ENCODE peak calls at places on chromosomes 7 and 10, in eight cellular contexts. K is Caco-2; A is stimulated activated CD4-positive, alpha-beta T cell treated with anti-CD3 and anti-CD28 coated beads, Interleukin-2, amount 100 ng/mL, for 24 hours; R is epithelial cell of esophagus; B is AG08396; L is WTC11; E is KBM-7; T is choroid plexus epithelial cell. Q is an unnamed sample.

GRCh38 chr7:111540199-111540815 is 22.0 kb downstream of the IMMP2L start:
- DNase-seq in K (no peak), A (no peak), R (no peak), B (no peak), L (no peak), E (no peak), T (no peak), Q (no peak)

GRCh38 chr7:142478479-142479220 is 220.8 kb upstream of the PRSS58 start:
- DNase-seq in K (peak), A (peak), R (peak), B (peak), L (peak), E (peak), T (peak), Q (peak)

GRCh38 chr7:73828107-73828803 is 2.5 kb upstream of the CLDN4 start:
- DNase-seq in K (peak), A (no peak), R (peak), B (peak), L (no peak), E (peak), T (peak), Q (no peak)

GRCh38 chr7:152341914-152342236 is 93.9 kb downstream of the KMT2C start:
- DNase-seq in K (no peak), A (no peak), R (no peak), B (no peak), L (no peak), E (no peak), T (no peak), Q (no peak)

GRCh38 chr7:2709553-2710165 is 21.7 kb downstream of the AMZ1 start:
- DNase-seq in K (no peak), A (peak), R (peak), B (peak), L (peak), E (peak), T (peak), Q (peak)

GRCh38 chr10:75773813-75774547 is 342.6 kb downstream of the LRMDA start:
- DNase-seq in K (no peak), A (no peak), R (peak), B (no peak), L (no peak), E (no peak), T (no peak), Q (no peak)

GRCh38 chr10:32971536-32972091 is 13.6 kb upstream of the ITGB1 start:
- DNase-seq in K (peak), A (no peak), R (no peak), B (no peak), L (no peak), E (no peak), T (no peak), Q (peak)

GRCh38 chr7:126411032-126411820 is 841.5 kb downstream of the GRM8 start:
- DNase-seq in K (no peak), A (no peak), R (no peak), B (no peak), L (no peak), E (no peak), T (peak), Q (peak)

GRCh38 chr7:112449353-112449752 is 907 bp upstream of the IFRD1 start:
- DNase-seq in K (no peak), A (peak), R (peak), B (no peak), L (no peak), E (no peak), T (peak), Q (peak)

GRCh38 chr10:34696423-34696822 is 118.7 kb downstream of the PARD3 start:
- DNase-seq in K (no peak), A (no peak), R (peak), B (peak), L (no peak), E (no peak), T (peak), Q (no peak)

GRCh38 chr10:101225846-101226361 is 3.4 kb downstream of the LBX1 start:
- DNase-seq in K (no peak), A (peak), R (no peak), B (no peak), L (no peak), E (no peak), T (no peak), Q (no peak)

GRCh38 chr10:63883861-63884260 is 362.7 kb downstream of the REEP3 start:
- DNase-seq in K (no peak), A (no peak), R (no peak), B (no peak), L (no peak), E (no peak), T (no peak), Q (no peak)

GRCh38 chr7:33832326-33832725 is 73.0 kb upstream of the BMPER start:
- DNase-seq in K (no peak), A (no peak), R (no peak), B (no peak), L (no peak), E (no peak), T (no peak), Q (no peak)

GRCh38 chr7:26853788-26854393 is 10.5 kb downstream of the SKAP2 start:
- DNase-seq in K (no peak), A (no peak), R (peak), B (peak), L (no peak), E (peak), T (peak), Q (peak)

GRCh38 chr10:104018471-104018870 is 51.5 kb downstream of the SLK start:
- DNase-seq in K (no peak), A (no peak), R (no peak), B (no peak), L (no peak), E (no peak), T (no peak), Q (no peak)

GRCh38 chr7:7732566-7733290 is 14.3 kb upstream of the RPA3 start:
- DNase-seq in K (no peak), A (no peak), R (no peak), B (peak), L (no peak), E (no peak), T (peak), Q (no peak)

GRCh38 chr10:44477021-44477420 is 92.1 kb upstream of the CXCL12 start:
- DNase-seq in K (no peak), A (no peak), R (no peak), B (peak), L (no peak), E (no peak), T (peak), Q (no peak)

GRCh38 chr7:101177644-101178043 is 2.4 kb downstream of the NAT16 start:
- DNase-seq in K (no peak), A (no peak), R (no peak), B (no peak), L (no peak), E (no peak), T (no peak), Q (no peak)

GRCh38 chr7:28432105-28432504 is 19.8 kb downstream of the CREB5 start:
- DNase-seq in K (no peak), A (no peak), R (no peak), B (no peak), L (no peak), E (no peak), T (no peak), Q (no peak)

GRCh38 chr10:68047554-68048327 is 27.3 kb downstream of the HERC4 start:
- DNase-seq in K (no peak), A (no peak), R (no peak), B (no peak), L (no peak), E (no peak), T (peak), Q (no peak)

GRCh38 chr10:60286436-60287023 is 103.1 kb downstream of the ANK3 start:
- DNase-seq in K (no peak), A (no peak), R (no peak), B (no peak), L (no peak), E (no peak), T (no peak), Q (no peak)

GRCh38 chr7:139330333-139331030 is 10.7 kb upstream of the FMC1 start:
- DNase-seq in K (no peak), A (no peak), R (no peak), B (no peak), L (no peak), E (no peak), T (no peak), Q (no peak)

GRCh38 chr10:113982745-113983144 is 60.9 kb upstream of the ADRB1 start:
- DNase-seq in K (peak), A (no peak), R (peak), B (no peak), L (no peak), E (no peak), T (no peak), Q (peak)

GRCh38 chr7:133491846-133492652 is 239.2 kb downstream of the EXOC4 start:
- DNase-seq in K (no peak), A (no peak), R (peak), B (no peak), L (no peak), E (peak), T (peak), Q (no peak)

GRCh38 chr7:22853674-22854157 is 31.1 kb upstream of the TOMM7 start:
- DNase-seq in K (no peak), A (no peak), R (peak), B (no peak), L (peak), E (peak), T (no peak), Q (no peak)

GRCh38 chr10:58143944-58144343 is 123.8 kb downstream of the IPMK start:
- DNase-seq in K (no peak), A (no peak), R (peak), B (no peak), L (no peak), E (no peak), T (no peak), Q (no peak)

GRCh38 chr10:66931340-66931948 is 5.6 kb downstream of the LRRTM3 start:
- DNase-seq in K (no peak), A (no peak), R (peak), B (peak), L (no peak), E (peak), T (peak), Q (peak)

GRCh38 chr7:155532792-155533119 is 13.6 kb downstream of the CNPY1 start:
- DNase-seq in K (peak), A (no peak), R (no peak), B (no peak), L (no peak), E (no peak), T (no peak), Q (no peak)

GRCh38 chr7:92766461-92767003 is 69.8 kb downstream of the CDK6 start:
- DNase-seq in K (no peak), A (no peak), R (peak), B (no peak), L (no peak), E (no peak), T (peak), Q (no peak)

GRCh38 chr7:81430150-81430549 is 339.7 kb downstream of the HGF start:
- DNase-seq in K (no peak), A (no peak), R (peak), B (no peak), L (no peak), E (no peak), T (peak), Q (no peak)

GRCh38 chr7:130369831-130370230 is 10.5 kb upstream of the CPA1 start:
- DNase-seq in K (no peak), A (no peak), R (peak), B (no peak), L (no peak), E (no peak), T (no peak), Q (no peak)

GRCh38 chr7:74018261-74018660 is 9.7 kb upstream of the ELN start:
- DNase-seq in K (no peak), A (no peak), R (no peak), B (no peak), L (no peak), E (no peak), T (no peak), Q (no peak)

GRCh38 chr10:43867113-43867512 is 218.4 kb upstream of the ZNF32 start:
- DNase-seq in K (no peak), A (no peak), R (no peak), B (no peak), L (no peak), E (no peak), T (no peak), Q (no peak)

GRCh38 chr10:20215547-20216152 is 399.4 kb downstream of the PLXDC2 start:
- DNase-seq in K (no peak), A (no peak), R (no peak), B (no peak), L (peak), E (no peak), T (no peak), Q (no peak)

GRCh38 chr10:5094265-5095205 is at the start of gene AKR1C3:
- DNase-seq in K (no peak), A (no peak), R (peak), B (peak), L (no peak), E (peak), T (peak), Q (peak)

GRCh38 chr7:5532520-5533335 is 109.1 kb upstream of the TNRC18 start:
- DNase-seq in K (peak), A (peak), R (no peak), B (no peak), L (peak), E (peak), T (no peak), Q (peak)

Q was measured in RPMI8226.